ENCODE peak calls at places on chromosomes 1 and 21, in seven cellular contexts. V, T, U, A, N, H and Q are unnamed samples.

GRCh38 chr1:94126651-94127050 is 5.7 kb upstream of the ABCA4 start:
- DNase-seq in V (no peak), T (no peak), U (no peak), A (no peak), N (no peak), H (no peak), Q (no peak)

GRCh38 chr21:45930231-45930760 is 51.3 kb upstream of the COL6A1 start:
- DNase-seq in V (no peak), T (no peak), U (no peak), A (no peak), N (no peak), H (no peak), Q (no peak)

GRCh38 chr1:94515548-94515947 is 26.0 kb downstream of the F3 start:
- DNase-seq in V (no peak), T (no peak), U (no peak), A (no peak), N (no peak), H (no peak), Q (no peak)

GRCh38 chr21:42474043-42474831 is 21.8 kb downstream of the RSPH1 start:
- DNase-seq in V (no peak), T (peak; percentile 4), U (peak; percentile 21), A (peak; percentile 28), N (no peak), H (no peak), Q (peak; percentile 18)

GRCh38 chr1:161910516-161911077 is 113.1 kb downstream of the OLFML2B start:
- DNase-seq in V (no peak), T (peak; percentile 26), U (peak; percentile 29), A (no peak), N (no peak), H (no peak), Q (peak; percentile 44)

GRCh38 chr1:242178924-242179708 is 180.2 kb upstream of the MAP1LC3C start:
- DNase-seq in V (no peak), T (no peak), U (no peak), A (no peak), N (no peak), H (peak; percentile 33), Q (no peak)

GRCh38 chr21:27825035-27825434 is 858.1 kb upstream of the ADAMTS5 start:
- DNase-seq in V (no peak), T (no peak), U (no peak), A (no peak), N (no peak), H (no peak), Q (no peak)

GRCh38 chr1:236016782-236017400 is 48.0 kb downstream of the NID1 start:
- DNase-seq in V (no peak), T (peak; percentile 74), U (no peak), A (no peak), N (no peak), H (no peak), Q (no peak)

GRCh38 chr1:33324677-33325417 is 3.9 kb upstream of the A3GALT2 start:
- DNase-seq in V (no peak), T (no peak), U (no peak), A (no peak), N (no peak), H (no peak), Q (no peak)

GRCh38 chr1:62045579-62045978 is 149.1 kb upstream of the L1TD1 start:
- DNase-seq in V (no peak), T (peak; percentile 8), U (peak; percentile 7), A (peak; percentile 24), N (no peak), H (no peak), Q (peak; percentile 12)

GRCh38 chr21:35969281-35969680 is 91.0 kb downstream of the SETD4 start:
- DNase-seq in V (no peak), T (no peak), U (no peak), A (no peak), N (no peak), H (no peak), Q (no peak)

GRCh38 chr1:1128454-1129139 is 12.7 kb upstream of the C1orf159 start:
- DNase-seq in V (no peak), T (no peak), U (no peak), A (no peak), N (no peak), H (no peak), Q (no peak)

GRCh38 chr1:231611851-231612250 is 14.7 kb upstream of the DISC1 start:
- DNase-seq in V (no peak), T (no peak), U (no peak), A (no peak), N (no peak), H (no peak), Q (no peak)